ENCODE peak calls at places on chromosomes 3 and 15, in eight cellular contexts. Z is adrenal gland, Q is thoracic aorta, S is mesothelial cell of epicardium, A is heart right ventricle, M is kidney epithelial cell, K is fibroblast of lung, J is AG04450. L is an unnamed sample.

GRCh38 chr3:69763458-69763857 is 24.2 kb downstream of the MITF start:
- DNase-seq in K (no peak), A (no peak), S (no peak), J (no peak), M (no peak), Q (no peak), Z (no peak), L (no peak)

GRCh38 chr3:88101142-88101541 is 42.1 kb downstream of the ZNF654 start:
- DNase-seq in Q (no peak), A (no peak), S (no peak), J (no peak), K (no peak), Z (no peak), M (no peak), L (no peak)

GRCh38 chr3:29826712-29827111 is 545.8 kb downstream of the RBMS3 start:
- DNase-seq in K (no peak), Z (no peak), J (no peak), A (no peak), S (no peak), Q (no peak), M (no peak), L (no peak)

GRCh38 chr15:72554471-72555425 is 80.6 kb downstream of the ARIH1 start:
- DNase-seq in M (no peak), J (peak; percentile 38), A (no peak), Q (no peak), Z (peak; percentile 47), K (peak; percentile 87), S (no peak), L (no peak)

GRCh38 chr3:78992400-78992799 is 775.4 kb downstream of the ROBO1 start:
- DNase-seq in S (no peak), Q (no peak), M (no peak), J (no peak), K (no peak), A (no peak), Z (no peak), L (no peak)

GRCh38 chr15:94535298-94536048 is 304.1 kb downstream of the MCTP2 start:
- DNase-seq in M (no peak), Q (no peak), A (no peak), K (no peak), J (no peak), S (no peak), Z (no peak), L (no peak)

GRCh38 chr3:131386429-131386926 is 4.9 kb downstream of the NUDT16 start:
- DNase-seq in Q (peak; percentile 13), M (no peak), Z (peak; percentile 75), S (no peak), K (no peak), J (no peak), A (peak; percentile 69), L (no peak)

GRCh38 chr3:27073903-27074302 is 295.3 kb downstream of the NEK10 start:
- DNase-seq in A (no peak), M (no peak), J (no peak), S (no peak), Z (no peak), Q (no peak), K (no peak), L (no peak)

GRCh38 chr15:41567870-41568269 is 8.9 kb downstream of the TYRO3 start:
- DNase-seq in J (no peak), A (no peak), M (no peak), S (no peak), Z (no peak), Q (no peak), K (no peak), L (no peak)

DNA sequence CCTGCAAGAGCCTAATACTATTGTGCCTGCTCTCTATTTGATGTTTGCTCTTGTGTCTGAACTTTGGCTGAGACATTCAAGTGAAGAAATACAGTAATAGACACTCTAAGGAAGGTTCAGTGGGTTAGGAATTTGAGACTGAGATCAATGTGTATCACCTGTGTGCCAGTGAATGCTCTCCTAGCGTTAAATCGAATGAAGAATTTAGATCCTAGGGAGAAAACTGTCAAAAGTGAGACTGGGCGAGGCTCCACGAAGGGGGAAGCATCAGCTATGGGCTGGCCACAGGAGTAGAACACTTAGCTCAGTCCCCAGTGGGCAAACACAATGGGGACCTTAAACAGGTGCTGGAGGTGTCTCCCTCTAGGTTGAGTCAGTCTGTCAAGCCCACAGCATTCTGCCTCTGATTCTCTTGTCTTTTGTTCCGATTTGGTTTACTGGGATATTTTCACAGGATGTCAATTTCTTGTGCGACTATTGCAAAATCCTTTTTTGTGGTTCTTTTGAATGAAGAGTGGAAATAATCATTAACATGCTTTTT is 1.3 kb downstream of the ROBO2 start:
- DNase-seq in J (no peak), K (no peak), S (no peak), Z (no peak), A (no peak), M (no peak), Q (no peak), L (no peak)
- TF ChIP-seq CTCF in J (no peak), K (no peak), S (no peak), Z (no peak), A (no peak), M (no peak), Q (no peak), L (no peak)

GRCh38 chr3:114856867-114857266 is 290.2 kb downstream of the ZBTB20 start:
- DNase-seq in S (no peak), A (no peak), K (no peak), M (no peak), Z (no peak), Q (no peak), J (no peak), L (no peak)
- TF ChIP-seq CTCF in S (no peak), A (no peak), K (no peak), M (no peak), Z (no peak), Q (no peak), J (no peak), L (no peak)

DNA sequence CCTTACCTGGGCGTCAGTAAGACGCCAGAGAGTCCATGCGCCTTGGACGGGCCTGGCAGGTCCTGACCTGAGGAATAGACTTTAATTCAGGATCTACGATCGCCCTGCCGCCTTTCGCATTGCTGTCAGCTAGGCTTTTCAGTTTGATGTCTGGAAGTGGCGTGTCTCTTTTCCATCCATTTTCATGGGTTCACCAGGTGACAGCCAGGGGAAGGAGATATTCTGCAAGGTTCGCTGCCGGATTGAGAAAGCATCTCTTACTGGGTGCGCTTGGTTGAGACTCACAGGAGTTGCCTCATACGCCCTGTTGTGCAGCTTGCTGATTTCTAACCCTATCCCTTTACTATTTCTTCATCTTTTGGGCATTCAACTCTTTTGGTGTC is 7.4 kb downstream of the EPHA3 start:
- DNase-seq in A (no peak), S (no peak), M (no peak), Q (no peak), Z (no peak), K (no peak), J (no peak), L (no peak)
- TF ChIP-seq CTCF in A (no peak), S (no peak), M (no peak), Q (no peak), Z (no peak), K (no peak), J (no peak), L (no peak)

GRCh38 chr3:122578110-122578740 is 775 bp downstream of the PARP15 start:
- DNase-seq in M (no peak), Q (no peak), A (no peak), K (no peak), Z (no peak), J (no peak), S (no peak), L (no peak)

GRCh38 chr3:122581622-122582021 is 4.2 kb downstream of the PARP15 start:
- DNase-seq in Q (no peak), K (no peak), S (no peak), Z (no peak), A (no peak), M (no peak), J (no peak), L (no peak)

GRCh38 chr3:122577409-122578028 is at the start of gene PARP15:
- DNase-seq in Q (no peak), S (no peak), K (peak; percentile 27), M (no peak), J (no peak), A (peak; percentile 13), Z (no peak), L (no peak)

GRCh38 chr3:122572940-122573412 is 4.5 kb upstream of the PARP15 start:
- DNase-seq in J (no peak), A (no peak), Z (peak; percentile 77), K (peak; percentile 23), Q (no peak), S (no peak), M (no peak), L (no peak)

DNA sequence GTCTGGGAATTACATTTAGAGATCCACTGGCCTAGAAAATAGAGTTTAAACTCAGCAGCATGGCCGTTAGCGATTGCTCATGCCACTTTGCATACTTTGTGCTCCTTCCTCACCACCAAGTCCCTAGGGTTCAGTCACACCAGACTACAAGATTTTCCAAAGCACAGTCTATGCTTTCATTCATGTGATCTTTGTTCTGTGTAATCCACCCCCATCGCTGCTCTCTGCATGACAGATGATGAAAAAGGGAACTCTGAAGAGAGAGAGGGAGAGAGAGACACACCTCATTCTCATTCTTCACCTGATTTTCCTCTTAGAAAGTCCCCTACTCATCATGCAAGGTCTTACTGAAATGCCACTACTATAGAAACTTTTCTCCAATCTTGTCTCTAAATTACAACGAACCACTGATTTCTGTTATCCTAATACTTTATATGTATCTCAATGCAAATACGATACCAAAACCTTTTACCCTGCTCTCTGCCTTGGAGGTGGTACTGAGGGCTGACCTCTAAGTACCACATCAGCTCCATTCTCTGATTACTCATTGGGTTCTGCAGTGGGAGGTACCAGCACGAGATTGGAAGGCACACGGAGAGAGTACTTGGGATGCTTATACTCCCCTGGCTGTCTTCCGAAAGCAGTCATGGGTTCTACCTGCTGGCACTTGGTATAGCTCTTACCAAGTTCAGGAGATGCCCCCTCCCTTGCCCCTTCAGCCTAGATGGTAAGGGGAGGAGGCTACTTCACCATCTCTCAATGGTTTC is 1.1 kb upstream of the PARP15 start:
- DNase-seq in Q (no peak), J (no peak), K (no peak), Z (no peak), M (no peak), S (no peak), A (no peak), L (no peak)
- TF ChIP-seq CTCF in Q (no peak), J (no peak), K (no peak), Z (no peak), M (no peak), S (no peak), A (no peak), L (no peak)

DNA sequence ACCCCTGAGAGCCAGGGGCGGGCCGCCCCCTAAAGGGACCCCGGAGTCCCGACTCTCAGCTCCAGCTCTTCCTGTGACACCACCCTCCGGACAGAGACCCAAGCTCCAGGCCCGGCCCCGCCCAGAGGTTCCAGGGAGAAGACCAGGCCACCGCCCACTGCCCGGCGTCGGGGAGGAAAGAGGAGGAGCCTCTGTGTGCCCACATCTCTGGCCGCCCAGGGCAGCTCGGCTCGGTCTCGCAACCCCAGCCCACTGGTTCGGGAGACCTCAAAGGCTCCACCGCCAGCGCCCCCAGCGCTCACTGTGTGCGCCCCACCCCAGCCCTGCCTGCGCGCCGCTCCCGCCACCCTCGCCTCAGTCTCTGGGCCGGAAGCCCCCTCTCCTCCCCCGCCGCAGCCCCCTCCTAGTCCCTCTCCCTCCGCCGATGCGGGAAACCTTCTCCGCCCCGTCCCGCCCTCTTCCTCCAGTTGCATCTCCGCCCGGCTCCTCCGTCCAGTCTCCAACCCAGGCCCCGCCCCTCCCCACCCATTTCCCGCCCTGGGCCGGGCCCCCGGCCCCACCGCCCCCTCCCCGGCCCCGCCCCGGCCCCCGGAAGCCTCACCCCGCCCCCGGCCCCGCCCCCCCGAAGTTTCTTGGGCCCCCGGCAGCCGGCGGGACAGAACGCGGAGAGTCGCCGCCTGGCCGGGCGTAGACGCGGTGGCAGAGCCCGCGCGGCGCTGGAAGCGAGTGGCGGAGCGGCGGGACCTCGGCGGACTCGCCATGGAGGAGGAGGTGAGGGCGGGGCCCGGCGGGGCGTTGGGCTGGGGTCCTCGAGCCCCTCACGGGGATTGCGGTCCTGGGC is at the start of gene PLEKHO2:
- DNase-seq in M (peak; percentile 63), J (peak; percentile 87), K (peak; percentile 93), Z (peak; percentile 98), A (peak; percentile 98), Q (peak; percentile 89), S (peak; percentile 91), L (peak; percentile 81)
- TF ChIP-seq CTCF in M (peak; percentile 5), J (no peak), K (no peak), Z (no peak), A (no peak), Q (peak; percentile 31), S (no peak), L (peak; percentile 33)

L was measured in progenitor cell of endocrine pancreas.